ENCODE peak calls at places on chromosome 10, in four cellular contexts. J is globus pallidus, I is endothelial cell, A is cortex of kidney. W is an unnamed sample.

GRCh38 chr10:62747195-62747594 is 57.3 kb upstream of the ADO start:
- DNase-seq in J (no peak), I (no peak), A (no peak), W (no peak)

GRCh38 chr10:103932996-103933395 is 15.0 kb upstream of the STN1 start:
- DNase-seq in J (no peak), I (no peak), A (no peak), W (no peak)

GRCh38 chr10:78331391-78331922 is 297.8 kb downstream of the RPS24 start:
- DNase-seq in J (no peak), I (no peak), A (no peak), W (no peak)

GRCh38 chr10:21493841-21494220 is 31.7 kb downstream of the SKIDA1 start:
- DNase-seq in J (no peak), I (no peak), A (no peak), W (no peak)

GRCh38 chr10:127303105-127303504 is 106.7 kb upstream of the INSYN2A start:
- DNase-seq in J (no peak), I (no peak), A (no peak), W (no peak)

GRCh38 chr10:122254831-122255230 is 16.3 kb upstream of the BTBD16 start:
- DNase-seq in J (no peak), I (no peak), A (no peak), W (no peak)

GRCh38 chr10:17617031-17617911 is at the start of gene HACD1:
- DNase-seq in J (peak), I (peak), A (no peak), W (peak)

GRCh38 chr10:70317943-70318318 is 34.1 kb upstream of the NPFFR1 start:
- DNase-seq in J (no peak), I (no peak), A (no peak), W (no peak)

GRCh38 chr10:52864459-52865106 is 92.0 kb upstream of the MBL2 start:
- DNase-seq in J (no peak), I (no peak), A (no peak), W (no peak)

GRCh38 chr10:102408728-102409603 is 9.6 kb downstream of the PSD start:
- DNase-seq in J (no peak), I (no peak), A (no peak), W (peak)

GRCh38 chr10:127148066-127148932 is 48.1 kb downstream of the INSYN2A start:
- DNase-seq in J (no peak), I (no peak), A (no peak), W (no peak)

GRCh38 chr10:109886788-109887155 is 36.5 kb downstream of the XPNPEP1 start:
- DNase-seq in J (no peak), I (no peak), A (no peak), W (no peak)

GRCh38 chr10:93075369-93076221 is 1.9 kb downstream of the CYP26A1 start:
- DNase-seq in J (no peak), I (no peak), A (no peak), W (no peak)

W was measured in BE2C.